ENCODE peak calls at places on chromosomes 7 and 10, in five cellular contexts. One of them, this sample, is unnamed.

GRCh38 chr10:29646960-29647431 is 12.2 kb upstream of the SVIL start:
- DNase-seq in IMR-90: peak; percentile 6
- DNase-seq in neuronal stem cell: no peak
- DNase-seq in mesendoderm: no peak
- DNase-seq in H9: no peak
- DNase-seq in this sample: peak; percentile 85

GRCh38 chr10:51170518-51171245 is 96.4 kb downstream of the PRKG1 start:
- DNase-seq in IMR-90: peak; percentile 55
- DNase-seq in neuronal stem cell: no peak
- DNase-seq in mesendoderm: no peak
- DNase-seq in H9: no peak
- DNase-seq in this sample: no peak

GRCh38 chr10:126262971-126263370 is 125.3 kb downstream of the ADAM12 start:
- DNase-seq in IMR-90: no peak
- DNase-seq in neuronal stem cell: no peak
- DNase-seq in mesendoderm: no peak
- DNase-seq in H9: no peak
- DNase-seq in this sample: no peak

GRCh38 chr7:99267530-99268360 is 4.9 kb upstream of the MYH16 start:
- DNase-seq in IMR-90: peak; percentile 94
- DNase-seq in neuronal stem cell: no peak
- DNase-seq in mesendoderm: no peak
- DNase-seq in H9: no peak
- DNase-seq in this sample: peak; percentile 77

GRCh38 chr10:119516381-119517234 is 25.9 kb downstream of the RGS10 start:
- DNase-seq in IMR-90: no peak
- DNase-seq in neuronal stem cell: no peak
- DNase-seq in mesendoderm: peak; percentile 82
- DNase-seq in H9: peak; percentile 56
- DNase-seq in this sample: peak; percentile 70

GRCh38 chr7:85600425-85600824 is 413.6 kb upstream of the SEMA3D start:
- DNase-seq in IMR-90: peak; percentile 20
- DNase-seq in neuronal stem cell: peak; percentile 27
- DNase-seq in mesendoderm: peak; percentile 25
- DNase-seq in H9: peak; percentile 25
- DNase-seq in this sample: peak; percentile 29

GRCh38 chr10:100874702-100875483 is 37.9 kb upstream of the SLF2 start:
- DNase-seq in IMR-90: no peak
- DNase-seq in neuronal stem cell: no peak
- DNase-seq in mesendoderm: no peak
- DNase-seq in H9: no peak
- DNase-seq in this sample: no peak

GRCh38 chr10:99779335-99779734 is 3.1 kb upstream of the ABCC2 start:
- DNase-seq in IMR-90: peak; percentile 83
- DNase-seq in neuronal stem cell: no peak
- DNase-seq in mesendoderm: no peak
- DNase-seq in H9: no peak
- DNase-seq in this sample: peak; percentile 88

GRCh38 chr10:131573256-131574215 is 262.0 kb upstream of the TCERG1L start:
- DNase-seq in IMR-90: no peak
- DNase-seq in neuronal stem cell: no peak
- DNase-seq in mesendoderm: no peak
- DNase-seq in H9: no peak
- DNase-seq in this sample: no peak

GRCh38 chr7:87218941-87219544 is 489 bp downstream of the TMEM243 start:
- DNase-seq in IMR-90: peak; percentile 34
- DNase-seq in neuronal stem cell: peak; percentile 14
- DNase-seq in mesendoderm: peak; percentile 88
- DNase-seq in H9: peak; percentile 74
- DNase-seq in this sample: peak; percentile 61

GRCh38 chr7:42911482-42912447 is at the start of gene C7orf25:
- DNase-seq in IMR-90: peak; percentile 90
- DNase-seq in neuronal stem cell: peak; percentile 94
- DNase-seq in mesendoderm: peak; percentile 98
- DNase-seq in H9: peak; percentile 97
- DNase-seq in this sample: peak; percentile 93

GRCh38 chr10:92552310-92552709 is 21.6 kb downstream of the IDE start:
- DNase-seq in IMR-90: no peak
- DNase-seq in neuronal stem cell: no peak
- DNase-seq in mesendoderm: no peak
- DNase-seq in H9: no peak
- DNase-seq in this sample: no peak

GRCh38 chr7:138459300-138460175 is 521 bp upstream of the TRIM24 start:
- DNase-seq in IMR-90: no peak
- DNase-seq in neuronal stem cell: peak; percentile 98
- DNase-seq in mesendoderm: peak; percentile 99
- DNase-seq in H9: peak; percentile 98
- DNase-seq in this sample: peak; percentile 98

GRCh38 chr10:30374353-30374752 is 25.3 kb upstream of the MTPAP start:
- DNase-seq in IMR-90: no peak
- DNase-seq in neuronal stem cell: no peak
- DNase-seq in mesendoderm: peak; percentile 87
- DNase-seq in H9: peak; percentile 94
- DNase-seq in this sample: peak; percentile 57

GRCh38 chr10:117360994-117361667 is 14.1 kb downstream of the PDZD8 start:
- DNase-seq in IMR-90: peak; percentile 30
- DNase-seq in neuronal stem cell: no peak
- DNase-seq in mesendoderm: no peak
- DNase-seq in H9: no peak
- DNase-seq in this sample: no peak

GRCh38 chr10:1662361-1663025 is 74.8 kb downstream of the ADARB2 start:
- DNase-seq in IMR-90: no peak
- DNase-seq in neuronal stem cell: no peak
- DNase-seq in mesendoderm: no peak
- DNase-seq in H9: no peak
- DNase-seq in this sample: no peak

GRCh38 chr10:98267069-98267893 is 713 bp downstream of the LOXL4 start:
- DNase-seq in IMR-90: no peak
- DNase-seq in neuronal stem cell: no peak
- DNase-seq in mesendoderm: no peak
- DNase-seq in H9: no peak
- DNase-seq in this sample: no peak

GRCh38 chr10:97234403-97234802 is 48.6 kb upstream of the SLIT1 start:
- DNase-seq in IMR-90: peak; percentile 64
- DNase-seq in neuronal stem cell: peak; percentile 27
- DNase-seq in mesendoderm: peak; percentile 38
- DNase-seq in H9: no peak
- DNase-seq in this sample: peak; percentile 47

GRCh38 chr10:113094114-113094486 is 144.1 kb downstream of the TCF7L2 start:
- DNase-seq in IMR-90: peak; percentile 69
- DNase-seq in neuronal stem cell: no peak
- DNase-seq in mesendoderm: no peak
- DNase-seq in H9: no peak
- DNase-seq in this sample: peak; percentile 64

GRCh38 chr7:23115991-23116390 is 10.4 kb downstream of the KLHL7 start:
- DNase-seq in IMR-90: no peak
- DNase-seq in neuronal stem cell: peak; percentile 69
- DNase-seq in mesendoderm: peak; percentile 96
- DNase-seq in H9: peak; percentile 59
- DNase-seq in this sample: no peak

GRCh38 chr10:28761084-28761875 is 84.0 kb downstream of the BAMBI start:
- DNase-seq in IMR-90: no peak
- DNase-seq in neuronal stem cell: no peak
- DNase-seq in mesendoderm: peak; percentile 60
- DNase-seq in H9: no peak
- DNase-seq in this sample: no peak

GRCh38 chr7:154748387-154748786 is 254.5 kb downstream of the PAXIP1 start:
- DNase-seq in IMR-90: no peak
- DNase-seq in neuronal stem cell: no peak
- DNase-seq in mesendoderm: no peak
- DNase-seq in H9: no peak
- DNase-seq in this sample: no peak

GRCh38 chr7:36037121-36037662 is 115.9 kb upstream of the EEPD1 start:
- DNase-seq in IMR-90: peak; percentile 74
- DNase-seq in neuronal stem cell: no peak
- DNase-seq in mesendoderm: peak; percentile 97
- DNase-seq in H9: no peak
- DNase-seq in this sample: peak; percentile 75

GRCh38 chr10:29177266-29177832 is 111.5 kb upstream of the LYZL1 start:
- DNase-seq in IMR-90: no peak
- DNase-seq in neuronal stem cell: no peak
- DNase-seq in mesendoderm: no peak
- DNase-seq in H9: no peak
- DNase-seq in this sample: peak; percentile 46

GRCh38 chr10:99329891-99330674 is 927 bp downstream of the CNNM1 start:
- DNase-seq in IMR-90: peak; percentile 4
- DNase-seq in neuronal stem cell: peak; percentile 11
- DNase-seq in mesendoderm: peak; percentile 39
- DNase-seq in H9: peak; percentile 51
- DNase-seq in this sample: peak; percentile 43

GRCh38 chr10:50367732-50368131 is 116.4 kb upstream of the ASAH2 start:
- DNase-seq in IMR-90: peak; percentile 54
- DNase-seq in neuronal stem cell: no peak
- DNase-seq in mesendoderm: peak; percentile 72
- DNase-seq in H9: peak; percentile 33
- DNase-seq in this sample: peak; percentile 42

GRCh38 chr7:149006345-149006725 is 22.0 kb downstream of the PDIA4 start:
- DNase-seq in IMR-90: no peak
- DNase-seq in neuronal stem cell: no peak
- DNase-seq in mesendoderm: no peak
- DNase-seq in H9: peak; percentile 47
- DNase-seq in this sample: no peak

GRCh38 chr7:149007615-149008014 is 20.7 kb downstream of the PDIA4 start:
- DNase-seq in IMR-90: no peak
- DNase-seq in neuronal stem cell: no peak
- DNase-seq in mesendoderm: no peak
- DNase-seq in H9: no peak
- DNase-seq in this sample: no peak

GRCh38 chr7:149004405-149005370 is 23.6 kb downstream of the PDIA4 start:
- DNase-seq in IMR-90: no peak
- DNase-seq in neuronal stem cell: no peak
- DNase-seq in mesendoderm: no peak
- DNase-seq in H9: no peak
- DNase-seq in this sample: no peak

GRCh38 chr7:149007146-149007545 is 21.2 kb downstream of the PDIA4 start:
- DNase-seq in IMR-90: no peak
- DNase-seq in neuronal stem cell: no peak
- DNase-seq in mesendoderm: no peak
- DNase-seq in H9: no peak
- DNase-seq in this sample: no peak

GRCh38 chr7:149005427-149006344 is 22.6 kb downstream of the PDIA4 start:
- DNase-seq in IMR-90: peak; percentile 55
- DNase-seq in neuronal stem cell: peak; percentile 68
- DNase-seq in mesendoderm: peak; percentile 88
- DNase-seq in H9: peak; percentile 81
- DNase-seq in this sample: peak; percentile 72
- H2BK5ac ChIP-seq in IMR-90: no peak overlapping the region
- H2BK5ac ChIP-seq in neuronal stem cell: peak overlapping the region; percentile 88
- H2BK5ac ChIP-seq in mesendoderm: no peak overlapping the region
- H2BK5ac ChIP-seq in H9: no peak overlapping the region
- H2BK5ac ChIP-seq in this sample: no peak overlapping the region

GRCh38 chr7:101599787-101600186 is 29.3 kb downstream of the MYL10 start:
- DNase-seq in IMR-90: no peak
- DNase-seq in neuronal stem cell: no peak
- DNase-seq in mesendoderm: no peak
- DNase-seq in H9: no peak
- DNase-seq in this sample: no peak

GRCh38 chr7:101602484-101603241 is 26.4 kb downstream of the MYL10 start:
- DNase-seq in IMR-90: peak; percentile 67
- DNase-seq in neuronal stem cell: peak; percentile 87
- DNase-seq in mesendoderm: peak; percentile 91
- DNase-seq in H9: peak; percentile 93
- DNase-seq in this sample: peak; percentile 75

GRCh38 chr7:101598981-101599681 is 30.0 kb downstream of the MYL10 start:
- DNase-seq in IMR-90: no peak
- DNase-seq in neuronal stem cell: no peak
- DNase-seq in mesendoderm: no peak
- DNase-seq in H9: no peak
- DNase-seq in this sample: no peak

GRCh38 chr7:101604331-101604933 is 24.7 kb downstream of the MYL10 start:
- DNase-seq in IMR-90: no peak
- DNase-seq in neuronal stem cell: no peak
- DNase-seq in mesendoderm: no peak
- DNase-seq in H9: no peak
- DNase-seq in this sample: no peak

GRCh38 chr7:101602082-101602481 is 27.0 kb downstream of the MYL10 start:
- DNase-seq in IMR-90: no peak
- DNase-seq in neuronal stem cell: no peak
- DNase-seq in mesendoderm: no peak
- DNase-seq in H9: no peak
- DNase-seq in this sample: no peak
- H2BK15ac ChIP-seq in IMR-90: no peak overlapping the region
- H2BK15ac ChIP-seq in neuronal stem cell: peak overlapping the region; percentile 2
- H2BK15ac ChIP-seq in mesendoderm: no peak overlapping the region
- H2BK15ac ChIP-seq in H9: no peak overlapping the region
- H2BK15ac ChIP-seq in this sample: no peak overlapping the region

DNA sequence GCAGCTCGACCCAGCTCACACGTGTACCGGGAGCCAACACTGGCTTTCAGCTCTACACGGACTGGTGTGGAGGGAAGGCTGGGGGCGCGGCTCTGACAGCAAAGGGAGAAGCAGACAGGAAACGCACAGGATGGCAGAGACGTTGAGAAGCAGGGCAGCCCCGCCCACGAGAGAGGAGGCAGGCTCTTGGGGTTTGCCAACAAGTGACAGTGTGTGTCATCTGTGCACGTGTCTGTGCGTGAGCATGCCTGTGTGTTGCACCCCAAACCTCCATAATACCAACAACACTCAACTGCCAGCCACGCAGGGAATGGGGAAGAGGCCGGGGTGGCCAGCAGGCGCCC is 64.4 kb upstream of the PDGFA start:
- DNase-seq in IMR-90: no peak
- DNase-seq in neuronal stem cell: no peak
- DNase-seq in mesendoderm: no peak
- DNase-seq in H9: no peak
- DNase-seq in this sample: no peak
- H2BK5ac ChIP-seq in IMR-90: no peak overlapping the region
- H2BK5ac ChIP-seq in neuronal stem cell: peak overlapping the region; percentile 21
- H2BK5ac ChIP-seq in mesendoderm: no peak overlapping the region
- H2BK5ac ChIP-seq in H9: no peak overlapping the region
- H2BK5ac ChIP-seq in this sample: no peak overlapping the region

GRCh38 chr7:157004839-157005455 is 5.5 kb downstream of the MNX1 start:
- DNase-seq in IMR-90: no peak
- DNase-seq in neuronal stem cell: no peak
- DNase-seq in mesendoderm: no peak
- DNase-seq in H9: no peak
- DNase-seq in this sample: no peak

GRCh38 chr7:157006829-157007469 is 3.5 kb downstream of the MNX1 start:
- DNase-seq in IMR-90: no peak
- DNase-seq in neuronal stem cell: no peak
- DNase-seq in mesendoderm: no peak
- DNase-seq in H9: no peak
- DNase-seq in this sample: no peak

GRCh38 chr7:157004050-157004838 is 6.2 kb downstream of the MNX1 start:
- DNase-seq in IMR-90: peak; percentile 13
- DNase-seq in neuronal stem cell: no peak
- DNase-seq in mesendoderm: peak; percentile 72
- DNase-seq in H9: no peak
- DNase-seq in this sample: peak; percentile 33

GRCh38 chr7:157006205-157006747 is 4.2 kb downstream of the MNX1 start:
- DNase-seq in IMR-90: no peak
- DNase-seq in neuronal stem cell: no peak
- DNase-seq in mesendoderm: peak; percentile 33
- DNase-seq in H9: peak; percentile 63
- DNase-seq in this sample: no peak

GRCh38 chr7:157005456-157006204 is 4.8 kb downstream of the MNX1 start:
- DNase-seq in IMR-90: no peak
- DNase-seq in neuronal stem cell: no peak
- DNase-seq in mesendoderm: peak; percentile 26
- DNase-seq in H9: peak; percentile 46
- DNase-seq in this sample: no peak
- H2BK15ac ChIP-seq in IMR-90: no peak overlapping the region
- H2BK15ac ChIP-seq in neuronal stem cell: no peak overlapping the region
- H2BK15ac ChIP-seq in mesendoderm: no peak overlapping the region
- H2BK15ac ChIP-seq in H9: no peak overlapping the region
- H2BK15ac ChIP-seq in this sample: no peak overlapping the region